ENCODE peak calls at places on chromosomes 11 and 22, in eight cellular contexts. S is mammary epithelial cell; Y is CD8-positive, alpha-beta T cell; I is spleen; C is brain microvascular endothelial cell; P is adrenal gland; Q is neuronal stem cell; U is heart left ventricle. M is an unnamed sample.

GRCh38 chr11:117616979-117617378 is 180.0 kb downstream of the DSCAML1 start:
- DNase-seq in S (no peak), Y (no peak), I (no peak), C (no peak), P (no peak), Q (no peak), U (no peak), M (no peak)

GRCh38 chr11:124669193-124669592 is 4.3 kb downstream of the SIAE start:
- DNase-seq in S (no peak), Y (peak), I (no peak), C (peak), P (peak), Q (no peak), U (peak), M (peak)

GRCh38 chr22:48424201-48424627 is 1403.5 kb downstream of the BRD1 start:
- DNase-seq in S (no peak), Y (no peak), I (no peak), C (no peak), P (no peak), Q (no peak), U (no peak), M (no peak)

GRCh38 chr22:48737461-48738203 is 1090.0 kb downstream of the BRD1 start:
- DNase-seq in S (no peak), Y (no peak), I (peak), C (no peak), P (no peak), Q (no peak), U (no peak), M (no peak)

GRCh38 chr11:96061730-96062524 is 138.0 kb upstream of the MTMR2 start:
- DNase-seq in S (peak), Y (peak), I (no peak), C (no peak), P (no peak), Q (no peak), U (no peak), M (no peak)

GRCh38 chr11:47587733-47588326 is 1.4 kb downstream of the FAM180B start:
- DNase-seq in S (no peak), Y (no peak), I (peak), C (no peak), P (no peak), Q (no peak), U (no peak), M (no peak)

GRCh38 chr11:98300777-98301176 is 720.0 kb upstream of the CNTN5 start:
- DNase-seq in S (no peak), Y (no peak), I (no peak), C (no peak), P (no peak), Q (no peak), U (no peak), M (no peak)

GRCh38 chr22:23382796-23383195 is 197.3 kb downstream of the IGLL1 start:
- DNase-seq in S (no peak), Y (no peak), I (no peak), C (no peak), P (no peak), Q (no peak), U (no peak), M (no peak)

GRCh38 chr11:1739576-1739975 is 10.8 kb downstream of the IFITM10 start:
- DNase-seq in S (no peak), Y (no peak), I (no peak), C (no peak), P (no peak), Q (no peak), U (no peak), M (no peak)

GRCh38 chr11:35412285-35412684 is 7.1 kb downstream of the SLC1A2 start:
- DNase-seq in S (no peak), Y (no peak), I (no peak), C (no peak), P (no peak), Q (no peak), U (no peak), M (no peak)

GRCh38 chr11:39365809-39366436 is 2093.5 kb downstream of the LRRC4C start:
- DNase-seq in S (peak), Y (no peak), I (no peak), C (no peak), P (no peak), Q (peak), U (no peak), M (peak)

GRCh38 chr11:120208777-120209176 is 2.1 kb upstream of the OAF start:
- DNase-seq in S (peak), Y (no peak), I (no peak), C (peak), P (peak), Q (no peak), U (no peak), M (peak)

GRCh38 chr22:46381142-46381541 is 45.6 kb downstream of the TRMU start:
- DNase-seq in S (peak), Y (no peak), I (no peak), C (no peak), P (no peak), Q (no peak), U (no peak), M (no peak)

DNA sequence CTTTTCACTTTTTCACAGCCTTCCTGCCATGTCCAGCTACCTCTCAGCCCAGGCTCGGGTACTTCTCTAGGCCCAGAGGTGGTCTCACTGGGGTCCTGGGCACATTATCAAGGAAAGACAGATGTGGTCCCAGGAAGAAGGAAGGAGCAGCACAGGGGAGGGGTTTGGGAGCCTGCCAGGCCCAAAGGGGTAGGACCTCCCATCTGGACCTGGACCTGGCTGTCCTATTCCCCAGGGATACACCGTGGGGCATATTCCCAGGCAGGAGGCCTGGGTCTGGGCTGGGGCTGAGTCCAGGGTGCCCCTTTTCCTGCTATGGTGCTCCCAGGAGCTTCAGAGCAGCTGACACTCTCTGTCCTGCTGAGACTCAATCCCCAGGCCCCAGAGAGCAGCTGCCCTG is 232.1 kb downstream of the BUD13 start:
- DNase-seq in S (no peak), Y (no peak), I (no peak), C (no peak), P (no peak), Q (no peak), U (no peak), M (no peak)
- H3K27ac ChIP-seq in S (no peak), Y (no peak), I (no peak), C (no peak), P (no peak), Q (no peak), U (no peak), M (no peak)

GRCh38 chr22:40018051-40018450 is 23.3 kb downstream of the FAM83F start:
- DNase-seq in S (no peak), Y (peak), I (peak), C (no peak), P (no peak), Q (no peak), U (no peak), M (no peak)

GRCh38 chr22:40010752-40011145 is 16.0 kb downstream of the FAM83F start:
- DNase-seq in S (no peak), Y (no peak), I (no peak), C (no peak), P (no peak), Q (no peak), U (no peak), M (no peak)

GRCh38 chr22:40019100-40019499 is 24.3 kb downstream of the FAM83F start:
- DNase-seq in S (peak), Y (no peak), I (no peak), C (no peak), P (no peak), Q (no peak), U (no peak), M (no peak)

GRCh38 chr22:40015346-40015976 is 20.7 kb downstream of the FAM83F start:
- DNase-seq in S (no peak), Y (no peak), I (no peak), C (peak), P (no peak), Q (no peak), U (no peak), M (no peak)

GRCh38 chr22:40014661-40015255 is 20.0 kb downstream of the FAM83F start:
- DNase-seq in S (peak), Y (no peak), I (no peak), C (no peak), P (no peak), Q (no peak), U (no peak), M (no peak)
- H3K27ac ChIP-seq in S (peak), Y (no peak), I (no peak), C (no peak), P (no peak), Q (no peak), U (no peak), M (no peak)

DNA sequence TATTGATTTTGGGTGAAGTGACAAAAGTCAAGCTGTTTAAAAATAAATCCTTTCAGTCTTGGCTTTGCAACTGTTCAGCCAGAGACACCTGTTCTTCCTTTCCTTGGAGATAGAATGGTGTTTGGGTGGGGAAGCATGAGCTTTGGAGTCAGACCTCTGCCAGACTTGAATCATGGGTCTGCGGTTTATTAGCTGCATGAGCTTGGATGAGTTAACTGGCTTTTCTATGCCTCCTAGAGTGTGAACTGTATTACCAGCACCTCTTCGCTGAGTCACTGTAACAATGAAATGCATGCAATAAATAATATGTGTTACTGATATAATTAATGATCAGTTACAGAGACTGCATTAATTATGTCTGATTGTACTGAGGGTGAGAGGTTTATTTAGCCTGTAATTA is 13.5 kb upstream of the MYEOV start:
- DNase-seq in S (peak), Y (no peak), I (no peak), C (peak), P (no peak), Q (no peak), U (no peak), M (peak)
- H3K27ac ChIP-seq in S (peak), Y (no peak), I (no peak), C (peak), P (no peak), Q (no peak), U (no peak), M (no peak)

GRCh38 chr11:77139201-77139600 is 11.2 kb downstream of the MYO7A start:
- DNase-seq in S (no peak), Y (no peak), I (no peak), C (no peak), P (no peak), Q (no peak), U (no peak), M (no peak)
- H3K27ac ChIP-seq in S (no peak), Y (no peak), I (no peak), C (no peak), P (peak), Q (no peak), U (peak), M (no peak)